ENCODE peak calls at places on chromosomes 4 and X, in nine cellular contexts. Z is GM13977; M is ELR; K is anterior cingulate cortex; J is mucosa of descending colon; W is cerebellar nuclear complex; C is H1; L is activated CD4-positive, alpha-beta T cell treated with anti-CD3 and anti-CD28 coated beads, Interleukin-2, amount 10 ng/mL, durations not matched to agents 24 days and 14 days; Q is aorta. I is an unnamed sample.

GRCh38 chr4:73828945-73829344 is 7.5 kb upstream of the CXCL6 start:
- DNase-seq in Z (no peak), K (no peak), M (peak; percentile 76), C (no peak), L (no peak), W (no peak), J (no peak), Q (no peak), I (no peak)

GRCh38 chr4:85489273-85489672 is 14.3 kb downstream of the ARHGAP24 start:
- DNase-seq in Z (no peak), M (peak; percentile 58), W (no peak), L (no peak), J (no peak), C (no peak), Q (no peak), K (no peak), I (no peak)

GRCh38 chr4:26061248-26061986 is 147.4 kb downstream of the SMIM20 start:
- DNase-seq in Z (peak; percentile 67), K (no peak), Q (no peak), M (peak; percentile 75), C (peak; percentile 25), L (peak; percentile 71), J (peak; percentile 45), W (no peak), I (peak; percentile 30)

GRCh38 chr4:3111461-3111860 is 37.0 kb downstream of the HTT start:
- DNase-seq in W (no peak), C (no peak), Q (no peak), K (no peak), J (no peak), Z (no peak), L (no peak), M (peak; percentile 92), I (no peak)

GRCh38 chr4:151415978-151416377 is 7.0 kb downstream of the FHIP1A start:
- DNase-seq in Q (no peak), J (no peak), Z (no peak), W (no peak), K (no peak), L (no peak), C (no peak), M (peak; percentile 65), I (no peak)

GRCh38 chr4:47031011-47031678 is at the start of gene GABRB1:
- DNase-seq in M (peak; percentile 62), Q (peak; percentile 55), L (peak; percentile 69), W (peak; percentile 51), K (peak; percentile 72), Z (no peak), C (peak; percentile 23), J (peak; percentile 72), I (peak; percentile 74)

GRCh38 chr4:1180663-1181062 is 8.3 kb upstream of the SPON2 start:
- DNase-seq in M (peak; percentile 32), K (no peak), Z (no peak), L (no peak), C (no peak), Q (no peak), W (no peak), J (no peak), I (no peak)

GRCh38 chr4:41507292-41507933 is 30.5 kb upstream of the LIMCH1 start:
- DNase-seq in J (no peak), K (no peak), W (no peak), M (peak; percentile 63), L (no peak), Q (no peak), Z (no peak), C (no peak), I (no peak)

GRCh38 chr4:90845777-90846176 is 718.6 kb downstream of the CCSER1 start:
- DNase-seq in Z (no peak), K (no peak), M (no peak), L (no peak), Q (no peak), C (no peak), J (no peak), W (no peak), I (no peak)

GRCh38 chr4:102760645-102761477 is at the start of gene MANBA:
- DNase-seq in Q (peak; percentile 93), Z (peak; percentile 95), K (peak; percentile 82), W (peak; percentile 33), J (peak; percentile 93), C (peak; percentile 54), M (peak; percentile 83), L (peak; percentile 94), I (peak; percentile 89)

GRCh38 chr4:80471701-80472100 is 136.2 kb downstream of the CFAP299 start:
- DNase-seq in W (no peak), K (no peak), M (no peak), L (no peak), J (peak; percentile 66), Q (no peak), Z (no peak), C (no peak), I (no peak)

GRCh38 chr4:38463268-38463958 is 200.6 kb upstream of the KLF3 start:
- DNase-seq in K (no peak), M (no peak), Z (no peak), L (no peak), Q (no peak), J (no peak), W (no peak), C (no peak), I (no peak)

GRCh38 chr4:98995183-98996055 is at the start of gene METAP1:
- DNase-seq in W (peak; percentile 85), M (peak; percentile 94), Z (peak; percentile 98), C (peak; percentile 93), Q (peak; percentile 95), K (peak; percentile 95), L (peak; percentile 98), J (peak; percentile 97), I (peak; percentile 95)

GRCh38 chr4:129362685-129363274 is 266.8 kb downstream of the C4orf33 start:
- DNase-seq in L (peak; percentile 84), C (no peak), Z (peak; percentile 45), J (peak; percentile 78), M (peak; percentile 75), K (peak; percentile 12), W (no peak), Q (peak; percentile 54), I (peak; percentile 77)

GRCh38 chr4:74005528-74005927 is 7.1 kb upstream of the CXCL5 start:
- DNase-seq in L (no peak), W (no peak), Q (no peak), M (no peak), K (no peak), Z (no peak), C (no peak), J (no peak), I (no peak)

GRCh38 chr4:137735561-137736104 is 203.3 kb upstream of the PCDH18 start:
- DNase-seq in Q (peak; percentile 30), Z (no peak), K (no peak), L (no peak), M (no peak), C (no peak), W (no peak), J (no peak), I (no peak)

GRCh38 chr4:3321295-3321889 is 28.6 kb downstream of the RGS12 start:
- DNase-seq in J (no peak), M (no peak), L (no peak), W (no peak), C (no peak), K (peak; percentile 48), Q (peak; percentile 50), Z (no peak), I (peak; percentile 7)

GRCh38 chrX:63764946-63765345 is 20.1 kb downstream of the ARHGEF9 start:
- DNase-seq in K (no peak), L (no peak), Q (no peak), M (peak; percentile 71), W (no peak), C (no peak), Z (no peak), J (no peak), I (no peak)

GRCh38 chr4:146654976-146655761 is 16.5 kb downstream of the POU4F2 start:
- DNase-seq in Q (no peak), J (no peak), W (no peak), K (no peak), Z (no peak), C (no peak), L (no peak), M (no peak), I (peak; percentile 71)

GRCh38 chr4:86233681-86234080 is 126.2 kb downstream of the MAPK10 start:
- DNase-seq in M (peak; percentile 26), Z (no peak), L (no peak), Q (no peak), J (no peak), K (no peak), W (no peak), C (no peak), I (no peak)

I was measured in BE2C.